ENCODE peak calls at places on chromosomes 7 and 10, in nine cellular contexts. S is H7, T is right cardiac atrium, I is NCI-H2029, E is AG04449, X is EL, Z is heart right ventricle, W is Caki2, A is pons. P is an unnamed sample.

GRCh38 chr7:4129481-4130122 is 552.5 kb upstream of the FOXK1 start:
- DNase-seq in S (peak), T (no peak), I (no peak), E (no peak), X (no peak), Z (no peak), W (no peak), A (peak), P (no peak)

GRCh38 chr10:79024296-79024695 is 44.5 kb upstream of the ZMIZ1 start:
- DNase-seq in S (no peak), T (no peak), I (no peak), E (no peak), X (no peak), Z (no peak), W (no peak), A (no peak), P (no peak)

GRCh38 chr10:131874991-131875451 is 25.8 kb upstream of the PPP2R2D start:
- DNase-seq in S (peak), T (peak), I (peak), E (peak), X (peak), Z (peak), W (peak), A (peak), P (peak)

GRCh38 chr7:45138433-45139267 is 18.9 kb upstream of the RAMP3 start:
- DNase-seq in S (no peak), T (no peak), I (no peak), E (no peak), X (no peak), Z (no peak), W (no peak), A (no peak), P (no peak)

GRCh38 chr7:5661941-5662340 is 119.5 kb downstream of the RNF216 start:
- DNase-seq in S (no peak), T (no peak), I (no peak), E (no peak), X (no peak), Z (peak), W (no peak), A (peak), P (no peak)

GRCh38 chr10:131251146-131251541 is 60.4 kb downstream of the TCERG1L start:
- DNase-seq in S (peak), T (no peak), I (peak), E (no peak), X (no peak), Z (no peak), W (no peak), A (no peak), P (no peak)

GRCh38 chr10:22427890-22428571 is 82.7 kb downstream of the SPAG6 start:
- DNase-seq in S (no peak), T (no peak), I (peak), E (peak), X (peak), Z (no peak), W (peak), A (peak), P (peak)

GRCh38 chr7:74288034-74288881 is 949 bp upstream of the CLIP2 start:
- DNase-seq in S (peak), T (no peak), I (no peak), E (no peak), X (no peak), Z (no peak), W (peak), A (no peak), P (peak)

GRCh38 chr10:46546591-46547330 is 9.7 kb downstream of the GPRIN2 start:
- DNase-seq in S (no peak), T (no peak), I (peak), E (no peak), X (no peak), Z (peak), W (no peak), A (no peak), P (peak)

GRCh38 chr7:18019562-18019961 is 8.1 kb downstream of the PRPS1L1 start:
- DNase-seq in S (no peak), T (no peak), I (no peak), E (no peak), X (peak), Z (no peak), W (peak), A (no peak), P (peak)

GRCh38 chr7:55020481-55020871 is 1.7 kb downstream of the EGFR start:
- DNase-seq in S (peak), T (peak), I (peak), E (no peak), X (peak), Z (no peak), W (peak), A (no peak), P (peak)

GRCh38 chr10:127408733-127409132 is 140.4 kb upstream of the NPS start:
- DNase-seq in S (no peak), T (no peak), I (no peak), E (no peak), X (no peak), Z (no peak), W (no peak), A (no peak), P (no peak)

GRCh38 chr10:22693371-22693784 is 21.0 kb downstream of the PIP4K2A start:
- DNase-seq in S (no peak), T (no peak), I (no peak), E (no peak), X (peak), Z (no peak), W (no peak), A (no peak), P (peak)

GRCh38 chr7:4297165-4297842 is 384.8 kb upstream of the FOXK1 start:
- DNase-seq in S (no peak), T (no peak), I (no peak), E (no peak), X (no peak), Z (no peak), W (no peak), A (no peak), P (no peak)

GRCh38 chr7:106031271-106032029 is 68.4 kb downstream of the CDHR3 start:
- DNase-seq in S (peak), T (peak), I (peak), E (no peak), X (no peak), Z (no peak), W (no peak), A (peak), P (no peak)

GRCh38 chr7:121032645-121033460 is 44.3 kb downstream of the CPED1 start:
- DNase-seq in S (no peak), T (no peak), I (peak), E (no peak), X (peak), Z (no peak), W (no peak), A (no peak), P (peak)

GRCh38 chr7:102318482-102318971 is 31.9 kb downstream of the SH2B2 start:
- DNase-seq in S (peak), T (no peak), I (peak), E (no peak), X (no peak), Z (peak), W (no peak), A (no peak), P (peak)